ENCODE peak calls at places on chromosomes 2 and 18, in four cellular contexts. G, X, F and C are unnamed samples.

GRCh38 chr2:170362895-170363582 is 185.1 kb downstream of the MYO3B start:
- DNase-seq in G (no peak), X (no peak), F (no peak), C (no peak)

GRCh38 chr18:23133860-23134779 is 1.2 kb upstream of the CABLES1 start:
- DNase-seq in G (no peak), X (no peak), F (peak; percentile 85), C (no peak)

GRCh38 chr2:239459581-239459980 is 58.8 kb upstream of the HDAC4 start:
- DNase-seq in G (no peak), X (no peak), F (peak; percentile 35), C (no peak)

GRCh38 chr18:59140287-59140885 is 702 bp downstream of the SEC11C start:
- DNase-seq in G (no peak), X (peak; percentile 7), F (peak; percentile 52), C (no peak)

GRCh38 chr2:240192661-240193060 is 52.2 kb upstream of the OTOS start:
- DNase-seq in G (no peak), X (no peak), F (peak; percentile 17), C (no peak)

GRCh38 chr18:2898131-2898640 is 51.4 kb downstream of the EMILIN2 start:
- DNase-seq in G (no peak), X (no peak), F (no peak), C (peak; percentile 56)

GRCh38 chr2:160140001-160140400 is 60.1 kb downstream of the ITGB6 start:
- DNase-seq in G (no peak), X (no peak), F (no peak), C (no peak)

GRCh38 chr2:28415715-28416114 is 23.1 kb downstream of the FOSL2 start:
- DNase-seq in G (no peak), X (no peak), F (no peak), C (no peak)

GRCh38 chr2:221372156-221372870 is 199.8 kb downstream of the EPHA4 start:
- DNase-seq in G (no peak), X (no peak), F (no peak), C (no peak)

GRCh38 chr2:33033524-33034150 is 86.9 kb downstream of the LTBP1 start:
- DNase-seq in G (no peak), X (no peak), F (no peak), C (no peak)

GRCh38 chr18:27778441-27778840 is 398.5 kb downstream of the CDH2 start:
- DNase-seq in G (no peak), X (no peak), F (no peak), C (no peak)

GRCh38 chr2:225270861-225271260 is 128.6 kb upstream of the NYAP2 start:
- DNase-seq in G (no peak), X (no peak), F (no peak), C (no peak)

GRCh38 chr2:12262681-12263436 is 453.9 kb upstream of the TRIB2 start:
- DNase-seq in G (no peak), X (peak; percentile 17), F (no peak), C (no peak)

DNA sequence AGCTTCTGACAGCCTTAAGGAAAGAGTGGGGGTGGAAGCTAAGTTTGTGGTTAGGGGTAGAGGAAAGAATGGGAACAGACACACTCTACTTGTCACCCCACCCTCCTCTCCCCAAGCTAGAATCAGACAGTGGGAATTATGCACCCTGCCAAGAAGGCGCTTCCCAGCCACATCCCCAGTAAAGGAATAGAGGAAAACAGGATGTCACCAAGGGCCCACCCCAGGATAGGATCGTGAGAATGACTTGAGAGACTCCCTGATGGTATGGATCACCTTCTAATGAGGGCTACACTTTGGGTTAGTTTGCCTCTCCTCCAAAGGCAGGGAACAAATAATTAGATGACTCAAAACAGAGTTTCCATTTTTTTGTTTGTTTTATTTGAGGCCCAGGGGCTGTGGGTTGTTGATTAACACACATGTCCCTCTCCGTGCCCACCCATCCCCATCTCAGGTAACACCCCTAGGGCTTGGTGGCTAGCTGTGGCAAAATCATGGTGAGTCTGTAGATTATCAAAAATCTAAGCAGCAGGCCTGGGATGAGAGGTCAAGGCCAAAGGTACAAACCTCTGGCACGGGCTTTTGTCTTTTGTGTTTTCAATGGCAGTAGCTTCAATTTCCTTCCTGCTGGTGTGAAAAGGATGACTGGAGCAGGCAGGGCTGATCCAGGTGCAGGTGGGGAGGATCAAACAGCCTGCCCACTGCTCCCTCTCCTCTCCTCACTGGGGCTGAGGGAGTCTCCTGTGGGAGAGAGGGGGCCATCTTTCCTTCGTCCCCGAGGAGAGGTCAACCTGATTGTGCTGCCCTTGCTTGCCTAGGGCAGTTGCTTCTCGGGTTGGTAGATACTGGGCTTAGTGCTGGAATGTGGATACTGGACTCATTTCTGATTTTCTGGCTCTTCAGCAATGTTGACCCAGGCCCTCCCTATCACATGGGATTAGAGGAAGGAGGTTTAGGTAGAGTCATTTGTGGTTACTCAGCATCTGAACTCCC is 32.0 kb upstream of the EML4 start:
- DNase-seq in G (no peak), X (no peak), F (no peak), C (no peak)
- H3K4me1 ChIP-seq in G (peaks cover 10% of the 10 kb centered on the region), X (peaks cover 20% of the 10 kb centered on the region), F (peaks cover 16% of the 10 kb centered on the region), C (peaks cover 17% of the 10 kb centered on the region)

DNA sequence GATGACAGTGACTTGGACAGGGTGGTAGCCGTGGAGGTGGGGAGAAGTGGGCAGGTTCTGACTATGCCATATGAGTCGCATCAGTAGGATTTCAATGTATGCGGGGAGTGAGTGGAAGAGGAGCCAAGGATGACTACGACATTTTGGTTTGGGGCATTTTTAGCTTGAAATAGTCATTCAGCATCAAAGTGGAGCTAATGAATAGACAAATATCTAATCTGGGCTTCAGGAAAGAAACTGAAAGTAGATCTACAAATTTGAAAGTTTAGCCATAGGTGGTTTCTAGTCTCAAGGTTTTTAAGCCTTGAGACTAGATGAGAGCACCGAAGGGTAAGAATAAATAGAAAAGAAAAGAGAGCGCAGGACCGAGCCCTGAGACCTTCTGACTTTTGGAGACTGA is 58.3 kb downstream of the FEZ2 start:
- DNase-seq in G (no peak), X (no peak), F (no peak), C (no peak)
- H3K4me3 ChIP-seq in G (no peak overlapping the region), X (no peak overlapping the region), F (no peak overlapping the region), C (no peak overlapping the region)

DNA sequence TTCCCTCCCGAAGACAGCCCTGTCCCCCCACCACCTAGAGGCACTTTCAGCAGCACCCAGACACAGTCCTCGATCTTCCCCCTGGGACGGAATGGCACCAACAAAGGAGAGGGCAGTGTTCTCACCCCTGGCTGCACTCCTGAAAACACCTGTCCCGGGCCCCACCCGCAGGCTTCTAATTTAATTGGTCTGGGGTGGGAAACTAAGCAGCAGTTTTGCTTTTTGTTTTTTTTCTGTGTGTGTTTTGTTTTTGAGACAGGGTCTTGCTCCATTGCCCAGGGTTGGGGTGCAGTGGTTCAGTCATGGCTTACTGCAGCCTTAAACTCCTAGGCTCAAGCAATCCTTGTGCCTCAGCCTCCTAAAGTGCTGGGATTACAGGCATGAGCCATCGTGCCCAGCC is 38.4 kb upstream of the REL start:
- DNase-seq in G (no peak), X (no peak), F (no peak), C (no peak)
- H3K4me1 ChIP-seq in G (no peaks in the 10 kb centered on the region), X (no peaks in the 10 kb centered on the region), F (no peaks in the 10 kb centered on the region), C (no peaks in the 10 kb centered on the region)

GRCh38 chr2:88628569-88628939 is 1.3 kb upstream of the EIF2AK3 start:
- DNase-seq in G (no peak), X (peak; percentile 10), F (no peak), C (peak; percentile 18)
- H3K4me3 ChIP-seq in G (peak overlapping the region; percentile 51), X (peak overlapping the region; percentile 87), F (peak overlapping the region; percentile 58), C (peak overlapping the region; percentile 40)

DNA sequence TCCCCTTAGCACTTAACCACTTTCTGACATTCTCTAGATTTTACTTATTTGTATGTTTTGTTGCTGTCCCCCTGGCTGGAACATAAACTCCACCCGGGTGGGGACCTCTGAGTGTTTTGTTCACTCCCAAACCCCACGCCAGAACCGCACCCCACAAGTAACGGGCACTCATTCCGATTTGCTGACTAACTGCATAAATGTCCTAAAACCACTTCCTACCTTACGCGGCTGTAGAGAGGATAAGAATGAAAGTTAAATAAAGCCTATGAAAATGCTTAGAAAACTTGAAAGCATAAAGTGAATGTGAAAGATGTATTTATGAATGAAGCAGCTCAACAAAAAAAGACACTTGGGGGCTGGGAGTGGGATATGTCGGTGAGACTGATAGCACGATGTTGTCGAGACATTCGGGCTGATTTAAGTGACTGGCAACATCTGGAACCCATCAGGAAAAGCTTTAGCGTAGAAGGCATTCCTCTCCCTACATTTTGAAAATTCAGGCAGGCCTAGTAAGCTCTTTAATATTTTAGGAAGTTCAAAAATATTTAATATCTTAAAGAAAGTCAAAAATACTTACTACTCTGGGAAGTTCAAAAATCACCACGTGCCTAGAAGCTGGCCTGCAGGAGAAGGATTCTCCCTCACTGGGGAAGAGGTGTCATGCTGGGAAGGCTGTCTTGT is 206.7 kb downstream of the SH3RF3 start:
- DNase-seq in G (no peak), X (no peak), F (no peak), C (no peak)
- H3K4me1 ChIP-seq in G (no peaks in the 10 kb centered on the region), X (peaks cover 6% of the 10 kb centered on the region), F (no peaks in the 10 kb centered on the region), C (peaks cover 7% of the 10 kb centered on the region)

DNA sequence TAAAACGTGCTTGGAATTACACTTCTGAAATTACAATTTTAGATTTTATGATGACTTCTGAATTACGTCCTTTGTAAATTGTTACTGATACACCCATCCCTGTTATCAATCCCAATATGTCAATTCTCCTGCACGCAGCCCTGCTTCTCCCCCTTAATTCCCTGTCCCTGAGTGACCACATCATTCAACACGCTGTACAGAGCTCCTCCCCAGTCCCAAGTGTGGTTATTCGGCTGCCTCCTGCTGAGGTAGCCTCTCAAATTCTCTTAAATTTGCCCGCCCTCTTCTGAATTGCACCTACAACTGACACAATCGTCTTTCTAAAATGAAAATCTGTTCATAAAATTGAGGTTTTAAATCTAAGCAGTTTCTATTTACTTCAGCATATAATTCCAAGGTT is 10.1 kb downstream of the SERPINB8 start:
- DNase-seq in G (no peak), X (no peak), F (no peak), C (no peak)
- H3K4me3 ChIP-seq in G (peak overlapping the region; percentile 19), X (no peak overlapping the region), F (peak overlapping the region; percentile 6), C (peak overlapping the region; percentile 39)

GRCh38 chr2:37688771-37689468 is 17.5 kb upstream of the CDC42EP3 start:
- DNase-seq in G (no peak), X (no peak), F (no peak), C (no peak)
- H3K4me1 ChIP-seq in G (no peaks in the 10 kb centered on the region), X (no peaks in the 10 kb centered on the region), F (no peaks in the 10 kb centered on the region), C (no peaks in the 10 kb centered on the region)

GRCh38 chr2:215722125-215722524 is 286.3 kb upstream of the FN1 start:
- DNase-seq in G (no peak), X (no peak), F (no peak), C (no peak)

GRCh38 chr2:215718890-215719289 is 283.0 kb upstream of the FN1 start:
- DNase-seq in G (no peak), X (no peak), F (no peak), C (no peak)

GRCh38 chr2:215716971-215717370 is 281.1 kb upstream of the FN1 start:
- DNase-seq in G (no peak), X (no peak), F (no peak), C (no peak)

GRCh38 chr2:215718426-215718825 is 282.6 kb upstream of the FN1 start:
- DNase-seq in G (no peak), X (no peak), F (no peak), C (no peak)

GRCh38 chr2:215717627-215718412 is 282.0 kb upstream of the FN1 start:
- DNase-seq in G (no peak), X (no peak), F (no peak), C (no peak)
- H3K4me3 ChIP-seq in G (no peak overlapping the region), X (peak overlapping the region; percentile 4), F (no peak overlapping the region), C (peak overlapping the region; percentile 30)

GRCh38 chr18:13378150-13378549 is 159.6 kb downstream of the LDLRAD4 start:
- DNase-seq in G (no peak), X (no peak), F (no peak), C (no peak)

GRCh38 chr18:13377496-13377895 is 158.9 kb downstream of the LDLRAD4 start:
- DNase-seq in G (no peak), X (no peak), F (no peak), C (peak; percentile 68)

GRCh38 chr18:13379930-13380665 is 161.5 kb downstream of the LDLRAD4 start:
- DNase-seq in G (no peak), X (no peak), F (no peak), C (no peak)

GRCh38 chr18:13380671-13381070 is 162.1 kb downstream of the LDLRAD4 start:
- DNase-seq in G (no peak), X (no peak), F (no peak), C (no peak)

GRCh38 chr18:13379062-13379800 is 160.7 kb downstream of the LDLRAD4 start:
- DNase-seq in G (no peak), X (no peak), F (no peak), C (no peak)
- H3K4me1 ChIP-seq in G (no peaks in the 10 kb centered on the region), X (peaks cover 18% of the 10 kb centered on the region), F (peaks cover 14% of the 10 kb centered on the region), C (peaks cover 29% of the 10 kb centered on the region)